ENCODE peak calls at places on chromosomes 16 and 17, in eight cellular contexts. P is LNCaP clone FGC, V is AG09309, U is transverse colon, B is cardiac fibroblast, R is foreskin fibroblast, Q is fibroblast of lung, J is GM12865. Z is an unnamed sample.

GRCh38 chr16:27463741-27464662 is 62.0 kb downstream of the IL21R start:
- DNase-seq in P (no peak), V (no peak), U (no peak), B (no peak), R (no peak), Q (no peak), J (no peak), Z (no peak)

GRCh38 chr16:17117906-17118577 is 352.7 kb downstream of the XYLT1 start:
- DNase-seq in P (no peak), V (no peak), U (no peak), B (no peak), R (no peak), Q (no peak), J (no peak), Z (no peak)

GRCh38 chr16:50539822-50540710 is 8.1 kb upstream of the NKD1 start:
- DNase-seq in P (no peak), V (no peak), U (no peak), B (no peak), R (no peak), Q (no peak), J (no peak), Z (no peak)

GRCh38 chr17:77928519-77929179 is 29.9 kb upstream of the TNRC6C start:
- DNase-seq in P (no peak), V (no peak), U (no peak), B (no peak), R (no peak), Q (no peak), J (no peak), Z (no peak)

GRCh38 chr16:50539053-50539615 is 9.1 kb upstream of the NKD1 start:
- DNase-seq in P (no peak), V (no peak), U (no peak), B (no peak), R (no peak), Q (no peak), J (no peak), Z (no peak)

GRCh38 chr17:33401253-33401652 is 108.2 kb upstream of the ASIC2 start:
- DNase-seq in P (no peak), V (no peak), U (no peak), B (no peak), R (no peak), Q (no peak), J (no peak), Z (no peak)

GRCh38 chr17:27545562-27546229 is 85.3 kb upstream of the LGALS9 start:
- DNase-seq in P (no peak), V (no peak), U (no peak), B (no peak), R (no peak), Q (peak), J (no peak), Z (peak)

GRCh38 chr17:79741751-79742588 is 11.2 kb downstream of the ENPP7 start:
- DNase-seq in P (no peak), V (no peak), U (peak), B (peak), R (peak), Q (peak), J (peak), Z (no peak)

GRCh38 chr16:58492735-58493134 is 7.2 kb upstream of the NDRG4 start:
- DNase-seq in P (no peak), V (no peak), U (no peak), B (no peak), R (no peak), Q (no peak), J (no peak), Z (no peak)

GRCh38 chr16:17768257-17768656 is 297.5 kb upstream of the XYLT1 start:
- DNase-seq in P (no peak), V (peak), U (no peak), B (peak), R (peak), Q (peak), J (no peak), Z (peak)

GRCh38 chr16:72530434-72530833 is 358.5 kb upstream of the PMFBP1 start:
- DNase-seq in P (no peak), V (peak), U (no peak), B (peak), R (peak), Q (peak), J (peak), Z (no peak)

GRCh38 chr16:83940630-83941378 is 12.2 kb upstream of the OSGIN1 start:
- DNase-seq in P (no peak), V (no peak), U (no peak), B (no peak), R (no peak), Q (no peak), J (no peak), Z (no peak)

GRCh38 chr17:82424863-82425159 is 6.4 kb upstream of the OGFOD3 start:
- DNase-seq in P (no peak), V (no peak), U (no peak), B (no peak), R (no peak), Q (no peak), J (no peak), Z (no peak)

GRCh38 chr17:58136669-58137279 is 11.4 kb upstream of the OR4D1 start:
- DNase-seq in P (no peak), V (no peak), U (no peak), B (peak), R (peak), Q (no peak), J (no peak), Z (no peak)

GRCh38 chr17:8055851-8056231 is 17.0 kb downstream of the ALOX15B start:
- DNase-seq in P (no peak), V (no peak), U (no peak), B (no peak), R (no peak), Q (no peak), J (no peak), Z (no peak)

GRCh38 chr16:81625544-81626152 is 153.4 kb upstream of the PLCG2 start:
- DNase-seq in P (no peak), V (no peak), U (peak), B (peak), R (peak), Q (no peak), J (peak), Z (no peak)

GRCh38 chr17:68456529-68457167 is 648 bp downstream of the WIPI1 start:
- DNase-seq in P (peak), V (peak), U (peak), B (peak), R (peak), Q (peak), J (peak), Z (peak)

GRCh38 chr17:63834431-63835166 is 7.1 kb upstream of the FTSJ3 start:
- DNase-seq in P (no peak), V (peak), U (no peak), B (peak), R (peak), Q (peak), J (peak), Z (no peak)

GRCh38 chr17:32980230-32980629 is 11.4 kb upstream of the SPACA3 start:
- DNase-seq in P (no peak), V (no peak), U (no peak), B (no peak), R (no peak), Q (no peak), J (no peak), Z (no peak)

GRCh38 chr17:51491416-51491815 is 231.1 kb downstream of the UTP18 start:
- DNase-seq in P (no peak), V (no peak), U (no peak), B (no peak), R (no peak), Q (no peak), J (no peak), Z (no peak)

GRCh38 chr17:67942810-67943209 is 53.5 kb downstream of the C17orf58 start:
- DNase-seq in P (no peak), V (no peak), U (no peak), B (peak), R (peak), Q (peak), J (no peak), Z (no peak)

GRCh38 chr17:53176629-53177028 is 646.1 kb upstream of the KIF2B start:
- DNase-seq in P (no peak), V (no peak), U (no peak), B (no peak), R (no peak), Q (no peak), J (no peak), Z (no peak)

GRCh38 chr16:12584488-12585233 is 219.0 kb downstream of the CPPED1 start:
- DNase-seq in P (no peak), V (no peak), U (no peak), B (peak), R (no peak), Q (no peak), J (no peak), Z (no peak)

GRCh38 chr17:42288985-42289862 is 926 bp downstream of the STAT5A start:
- DNase-seq in P (no peak), V (no peak), U (peak), B (no peak), R (no peak), Q (no peak), J (peak), Z (no peak)

GRCh38 chr17:63998050-63998720 is at the start of gene PRR29:
- DNase-seq in P (no peak), V (no peak), U (peak), B (peak), R (peak), Q (peak), J (peak), Z (no peak)

GRCh38 chr17:30788918-30789317 is 35.6 kb downstream of the CRLF3 start:
- DNase-seq in P (no peak), V (no peak), U (no peak), B (no peak), R (no peak), Q (no peak), J (no peak), Z (peak)

GRCh38 chr17:44661835-44662234 is 5.6 kb downstream of the MEIOC start:
- DNase-seq in P (no peak), V (no peak), U (no peak), B (no peak), R (no peak), Q (no peak), J (no peak), Z (no peak)

GRCh38 chr17:36147601-36148000 is 28.8 kb downstream of the TBC1D3B start:
- DNase-seq in P (no peak), V (no peak), U (no peak), B (no peak), R (no peak), Q (no peak), J (no peak), Z (no peak)

GRCh38 chr16:56190903-56191806 is at the start of gene GNAO1:
- DNase-seq in P (peak), V (no peak), U (peak), B (peak), R (peak), Q (peak), J (peak), Z (no peak)

GRCh38 chr17:10754109-10754508 is 24.3 kb upstream of the TMEM220 start:
- DNase-seq in P (no peak), V (no peak), U (peak), B (peak), R (peak), Q (peak), J (peak), Z (no peak)

GRCh38 chr17:65156185-65156834 is 19.1 kb downstream of the RGS9 start:
- DNase-seq in P (no peak), V (no peak), U (peak), B (no peak), R (no peak), Q (no peak), J (no peak), Z (no peak)

GRCh38 chr16:53041196-53041977 is 11.3 kb downstream of the CHD9NB start:
- DNase-seq in P (no peak), V (no peak), U (peak), B (peak), R (peak), Q (peak), J (peak), Z (no peak)
- H3K4me3 ChIP-seq in P (no peak), V (no peak), U (no peak), B (no peak), R (no peak), Q (no peak), J (no peak), Z (no peak)

GRCh38 chr16:73840710-73841109 is 455.9 kb upstream of the PSMD7 start:
- DNase-seq in P (no peak), V (no peak), U (no peak), B (no peak), R (no peak), Q (no peak), J (no peak), Z (no peak)

GRCh38 chr16:73848993-73849392 is 447.6 kb upstream of the PSMD7 start:
- DNase-seq in P (no peak), V (no peak), U (peak), B (no peak), R (no peak), Q (no peak), J (no peak), Z (no peak)

GRCh38 chr16:73847090-73847489 is 449.5 kb upstream of the PSMD7 start:
- DNase-seq in P (no peak), V (no peak), U (no peak), B (no peak), R (no peak), Q (no peak), J (no peak), Z (no peak)

GRCh38 chr16:73846292-73846849 is 450.2 kb upstream of the PSMD7 start:
- DNase-seq in P (no peak), V (no peak), U (no peak), B (no peak), R (no peak), Q (peak), J (no peak), Z (no peak)
- TF ChIP-seq CTCF in P (no peak), V (no peak), U (no peak), B (no peak), R (no peak), Q (no peak), J (no peak), Z (no peak)

GRCh38 chr17:75779250-75779986 is 5.2 kb upstream of the UNK start:
- DNase-seq in P (peak), V (peak), U (peak), B (peak), R (peak), Q (peak), J (peak), Z (peak)

GRCh38 chr17:75778861-75779249 is 5.8 kb upstream of the UNK start:
- DNase-seq in P (no peak), V (no peak), U (peak), B (no peak), R (no peak), Q (no peak), J (peak), Z (no peak)

GRCh38 chr17:75774988-75775668 is 9.5 kb upstream of the UNK start:
- DNase-seq in P (no peak), V (no peak), U (peak), B (no peak), R (peak), Q (peak), J (no peak), Z (no peak)

GRCh38 chr17:75776399-75777242 is 8.0 kb upstream of the UNK start:
- DNase-seq in P (no peak), V (no peak), U (no peak), B (peak), R (peak), Q (peak), J (no peak), Z (no peak)

DNA sequence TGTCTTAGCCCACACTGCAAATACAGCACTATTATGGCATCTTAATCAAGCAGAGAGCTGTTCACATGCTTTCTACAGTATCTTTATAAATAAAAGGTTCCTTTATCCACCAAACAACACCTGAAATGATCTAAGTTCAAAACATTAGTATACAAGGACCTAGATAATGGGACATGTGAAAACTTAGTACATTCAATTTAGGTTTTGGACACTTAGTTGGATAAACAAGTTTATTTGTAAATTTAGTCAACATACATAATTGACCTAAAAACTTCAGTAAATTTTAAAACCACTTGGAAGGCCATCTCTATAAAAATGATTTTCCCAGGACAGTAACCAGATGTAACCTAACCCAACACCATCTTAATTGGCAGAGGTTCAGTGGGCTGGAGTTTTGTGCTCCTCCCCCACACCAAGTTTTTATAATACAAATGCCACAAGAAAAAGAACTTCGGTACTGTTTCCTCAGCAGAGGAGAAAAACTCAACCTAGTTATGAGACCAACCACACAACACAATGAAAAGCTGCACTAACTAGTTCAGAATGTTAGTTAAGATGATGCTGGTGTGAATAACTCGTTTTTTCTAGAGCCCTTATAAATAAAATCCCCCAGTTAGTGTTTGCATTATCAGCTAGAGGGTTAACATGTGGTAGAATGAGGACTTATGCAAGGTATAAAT is 7.2 kb upstream of the UNK start:
- DNase-seq in P (no peak), V (no peak), U (no peak), B (peak), R (peak), Q (peak), J (no peak), Z (no peak)
- H3K4me3 ChIP-seq in P (peak), V (peak), U (peak), B (peak), R (peak), Q (peak), J (peak), Z (peak)

DNA sequence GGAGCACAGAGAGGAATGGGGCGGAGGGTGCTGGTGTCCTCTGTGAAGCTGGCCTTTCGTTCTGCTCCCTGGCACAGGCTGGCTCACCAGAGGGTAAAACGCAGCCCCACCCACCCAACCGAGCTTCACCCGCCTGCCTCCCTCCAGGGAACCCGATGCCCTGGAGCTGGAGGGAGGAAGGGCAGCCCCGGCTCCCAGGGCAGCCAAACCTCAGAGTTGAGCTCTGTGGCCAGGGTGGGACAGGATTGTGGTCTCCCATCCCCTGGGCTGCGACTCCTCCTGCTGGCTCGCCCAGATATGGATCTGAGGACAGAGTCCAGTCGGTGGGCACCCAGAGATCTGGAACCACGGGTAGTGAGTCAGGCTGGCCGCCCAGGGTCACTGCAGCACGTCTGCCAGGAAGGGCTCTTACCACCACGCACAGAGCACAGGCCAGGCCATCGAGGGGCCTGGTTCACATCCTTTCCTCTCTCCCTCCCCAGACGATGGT is 42.6 kb upstream of the CHMP6 start:
- DNase-seq in P (no peak), V (no peak), U (no peak), B (no peak), R (no peak), Q (no peak), J (no peak), Z (no peak)
- TF ChIP-seq CTCF in P (no peak), V (no peak), U (no peak), B (no peak), R (no peak), Q (no peak), J (no peak), Z (no peak)

GRCh38 chr17:74972973-74973328 is 392 bp upstream of the HID1 start:
- DNase-seq in P (no peak), V (no peak), U (no peak), B (no peak), R (no peak), Q (no peak), J (no peak), Z (no peak)

GRCh38 chr17:74972107-74972972 is at the start of gene HID1:
- DNase-seq in P (peak), V (no peak), U (peak), B (no peak), R (peak), Q (no peak), J (peak), Z (no peak)

GRCh38 chr17:74971069-74971841 is 1.3 kb downstream of the HID1 start:
- DNase-seq in P (no peak), V (no peak), U (no peak), B (no peak), R (no peak), Q (no peak), J (no peak), Z (no peak)

GRCh38 chr17:74970395-74970794 is 2.2 kb downstream of the HID1 start:
- DNase-seq in P (no peak), V (no peak), U (no peak), B (no peak), R (no peak), Q (no peak), J (no peak), Z (no peak)

GRCh38 chr17:74971842-74972106 is 785 bp downstream of the HID1 start:
- DNase-seq in P (no peak), V (no peak), U (no peak), B (no peak), R (no peak), Q (no peak), J (no peak), Z (no peak)
- H3K4me3 ChIP-seq in P (peak), V (no peak), U (peak), B (no peak), R (no peak), Q (no peak), J (no peak), Z (no peak)

DNA sequence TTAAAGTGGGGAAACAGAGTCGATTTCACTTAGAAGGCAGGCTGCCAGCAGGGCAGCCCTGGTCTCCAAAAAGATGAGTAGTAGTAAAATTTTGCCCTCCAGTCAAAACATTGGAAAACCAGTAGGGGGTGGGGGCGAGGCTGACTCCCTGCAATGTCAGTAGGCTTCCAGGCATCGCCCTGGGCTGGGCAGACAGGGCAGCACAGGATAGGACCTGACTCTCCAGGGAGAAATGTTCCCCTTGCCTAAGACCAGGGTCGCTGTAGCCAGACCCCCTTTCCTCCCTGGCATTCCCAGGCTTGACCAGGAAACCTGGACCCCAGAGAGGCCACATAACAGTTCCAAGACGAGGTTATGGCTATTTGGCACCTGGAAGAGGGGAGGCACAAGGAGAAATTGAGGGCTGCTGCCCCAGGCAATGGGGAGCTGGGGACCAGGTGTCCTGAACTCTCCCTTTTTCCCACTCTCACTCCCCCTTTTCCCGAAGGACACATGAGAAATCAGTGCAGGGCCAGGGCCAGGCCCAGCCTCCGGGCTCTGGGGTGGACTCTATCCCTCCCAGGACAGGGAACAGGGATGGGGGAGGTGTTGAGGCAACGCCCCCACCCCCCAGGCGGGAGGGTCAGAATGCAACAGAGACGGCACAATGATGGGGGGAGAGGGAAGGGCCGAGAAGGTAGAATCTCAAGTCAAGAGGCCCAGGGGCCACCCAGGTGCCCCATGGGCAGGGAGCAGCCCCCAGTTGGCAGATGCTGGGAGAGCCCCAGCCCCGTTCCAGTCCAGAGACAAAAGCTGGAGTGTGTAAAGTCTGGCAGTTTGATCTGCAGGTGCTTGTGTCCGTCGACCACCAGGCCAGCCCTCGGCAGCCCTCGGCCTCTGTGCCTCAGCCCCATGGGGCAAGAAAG is 4.5 kb upstream of the SAMD14 start:
- DNase-seq in P (no peak), V (no peak), U (no peak), B (no peak), R (peak), Q (no peak), J (no peak), Z (no peak)
- TF ChIP-seq CTCF in P (no peak), V (peak), U (no peak), B (no peak), R (no peak), Q (no peak), J (no peak), Z (peak)

Z was measured in astrocyte of the cerebellum.